ENCODE peak calls at places on chromosomes 13 and 19, in nine cellular contexts. D is NCI-H524; U is AG09319; Z is stimulated activated CD8-positive, alpha-beta memory T cell treated with anti-CD3 and anti-CD28 coated beads, Interleukin-12 subunit alpha, Interleukin-12 subunit beta, amount 100 ng/mL, for 1 hour; C is kidney tubule cell; O is NCI-H345; V is IMR-90; I is NCI-H1092 treated with DMSO at 0.1 percent for 48 hours; G is HEK293T. T is an unnamed sample.

GRCh38 chr19:15256708-15257331 is 24.6 kb upstream of the EPHX3 start:
- DNase-seq in Z (no peak), O (no peak), G (no peak), V (no peak), C (no peak), D (no peak), I (no peak), U (no peak), T (no peak)

GRCh38 chr19:11091343-11092153 is 2.3 kb downstream of the LDLR start:
- DNase-seq in D (no peak), C (peak), V (peak), I (no peak), Z (peak), G (no peak), U (peak), O (no peak), T (peak)

GRCh38 chr13:73063166-73063565 is 4.4 kb downstream of the KLF5 start:
- DNase-seq in D (no peak), I (no peak), O (no peak), Z (no peak), U (no peak), V (no peak), G (no peak), C (no peak), T (no peak)

GRCh38 chr19:38290631-38291147 is 13.4 kb upstream of the C19orf33 start:
- DNase-seq in O (no peak), D (no peak), U (peak), G (no peak), Z (no peak), C (peak), I (no peak), V (peak), T (no peak)

GRCh38 chr13:99989376-99990044 is 7.9 kb downstream of the ZIC2 start:
- DNase-seq in I (no peak), G (no peak), D (no peak), C (no peak), O (no peak), Z (no peak), V (no peak), U (no peak), T (peak)

GRCh38 chr19:5621945-5622464 is 571 bp downstream of the SAFB2 start:
- DNase-seq in Z (no peak), V (no peak), O (no peak), C (no peak), D (no peak), U (no peak), G (no peak), I (no peak), T (peak)

GRCh38 chr19:41997121-41997850 is 3.3 kb upstream of the ATP1A3 start:
- DNase-seq in V (peak), Z (no peak), C (peak), I (peak), G (peak), U (no peak), D (no peak), O (no peak), T (peak)

GRCh38 chr13:64347662-64348061 is 2882.5 kb downstream of the PCDH9 start:
- DNase-seq in C (no peak), V (peak), O (no peak), D (no peak), U (no peak), I (no peak), Z (no peak), G (no peak), T (no peak)

GRCh38 chr19:12871681-12872080 is 9.6 kb downstream of the DNASE2 start:
- DNase-seq in C (no peak), D (no peak), U (no peak), V (no peak), G (no peak), Z (no peak), O (no peak), I (no peak), T (no peak)

GRCh38 chr19:56671613-56671994 is at the start of gene ZNF835:
- DNase-seq in I (peak), C (peak), V (no peak), U (no peak), G (no peak), D (peak), Z (peak), O (no peak), T (peak)

GRCh38 chr19:13526552-13526951 is 20.3 kb upstream of the CACNA1A start:
- DNase-seq in D (peak), I (no peak), Z (no peak), V (peak), G (peak), U (no peak), C (peak), O (no peak), T (peak)

GRCh38 chr19:13838071-13838942 is 38.6 kb upstream of the NANOS3 start:
- DNase-seq in U (no peak), O (no peak), G (no peak), C (no peak), D (no peak), I (no peak), Z (no peak), V (no peak), T (no peak)

GRCh38 chr13:65966991-65967451 is 1263.1 kb downstream of the PCDH9 start:
- DNase-seq in C (peak), Z (no peak), V (peak), G (peak), O (no peak), D (peak), I (no peak), U (no peak), T (peak)

GRCh38 chr19:16197188-16197621 is 506 bp upstream of the AP1M1 start:
- DNase-seq in D (no peak), I (no peak), V (peak), C (peak), Z (no peak), U (peak), O (no peak), G (no peak), T (peak)

GRCh38 chr13:72782717-72783116 is 784 bp downstream of the PIBF1 start:
- DNase-seq in D (no peak), O (no peak), U (no peak), C (peak), V (peak), Z (no peak), G (no peak), I (no peak), T (peak)